ENCODE peak calls at places on chromosomes 11 and 22, in nine cellular contexts. One of them, this sample, is unnamed.

GRCh38 chr11:1354125-1354938 is 35.4 kb upstream of the BRSK2 start:
- DNase-seq in SHP77: no peak
- DNase-seq in naive thymus-derived CD4-positive, alpha-beta T cell: no peak
- DNase-seq in NB4: no peak
- DNase-seq in thoracic aorta: no peak
- DNase-seq in nephron progenitor cell: no peak
- DNase-seq in hypothalamus: no peak
- DNase-seq in C1 segment of cervical spinal cord: no peak
- DNase-seq in pulmonary artery endothelial cell: no peak
- DNase-seq in this sample: no peak

GRCh38 chr22:17387356-17387755 is 18.1 kb downstream of the CECR2 start:
- DNase-seq in pulmonary artery endothelial cell: no peak
- DNase-seq in naive thymus-derived CD4-positive, alpha-beta T cell: no peak
- DNase-seq in C1 segment of cervical spinal cord: no peak
- DNase-seq in nephron progenitor cell: no peak
- DNase-seq in thoracic aorta: no peak
- DNase-seq in hypothalamus: no peak
- DNase-seq in NB4: no peak
- DNase-seq in SHP77: no peak
- DNase-seq in this sample: no peak

GRCh38 chr11:9094420-9094819 is 3.0 kb upstream of the SCUBE2 start:
- DNase-seq in nephron progenitor cell: no peak
- DNase-seq in thoracic aorta: no peak
- DNase-seq in C1 segment of cervical spinal cord: no peak
- DNase-seq in pulmonary artery endothelial cell: no peak
- DNase-seq in NB4: no peak
- DNase-seq in SHP77: no peak
- DNase-seq in naive thymus-derived CD4-positive, alpha-beta T cell: no peak
- DNase-seq in hypothalamus: no peak
- DNase-seq in this sample: no peak

GRCh38 chr22:27959335-27960090 is 40.5 kb upstream of the PITPNB start:
- DNase-seq in hypothalamus: no peak
- DNase-seq in naive thymus-derived CD4-positive, alpha-beta T cell: no peak
- DNase-seq in thoracic aorta: no peak
- DNase-seq in nephron progenitor cell: no peak
- DNase-seq in pulmonary artery endothelial cell: peak
- DNase-seq in NB4: no peak
- DNase-seq in C1 segment of cervical spinal cord: no peak
- DNase-seq in SHP77: no peak
- DNase-seq in this sample: no peak

GRCh38 chr11:45385844-45386243 is 99.7 kb upstream of the SYT13 start:
- DNase-seq in SHP77: no peak
- DNase-seq in naive thymus-derived CD4-positive, alpha-beta T cell: no peak
- DNase-seq in nephron progenitor cell: no peak
- DNase-seq in NB4: no peak
- DNase-seq in C1 segment of cervical spinal cord: no peak
- DNase-seq in hypothalamus: no peak
- DNase-seq in thoracic aorta: no peak
- DNase-seq in pulmonary artery endothelial cell: no peak
- DNase-seq in this sample: no peak

GRCh38 chr11:121889931-121890330 is 226.1 kb downstream of the BLID start:
- DNase-seq in thoracic aorta: no peak
- DNase-seq in C1 segment of cervical spinal cord: no peak
- DNase-seq in NB4: no peak
- DNase-seq in nephron progenitor cell: no peak
- DNase-seq in naive thymus-derived CD4-positive, alpha-beta T cell: no peak
- DNase-seq in pulmonary artery endothelial cell: no peak
- DNase-seq in SHP77: no peak
- DNase-seq in hypothalamus: no peak
- DNase-seq in this sample: no peak

GRCh38 chr22:27251563-27251962 is 550.0 kb downstream of the MN1 start:
- DNase-seq in NB4: no peak
- DNase-seq in SHP77: no peak
- DNase-seq in hypothalamus: no peak
- DNase-seq in pulmonary artery endothelial cell: no peak
- DNase-seq in naive thymus-derived CD4-positive, alpha-beta T cell: no peak
- DNase-seq in nephron progenitor cell: no peak
- DNase-seq in C1 segment of cervical spinal cord: no peak
- DNase-seq in thoracic aorta: no peak
- DNase-seq in this sample: no peak

GRCh38 chr22:49567894-49568750 is 259.6 kb downstream of the BRD1 start:
- DNase-seq in pulmonary artery endothelial cell: no peak
- DNase-seq in hypothalamus: no peak
- DNase-seq in thoracic aorta: no peak
- DNase-seq in nephron progenitor cell: no peak
- DNase-seq in NB4: peak
- DNase-seq in SHP77: no peak
- DNase-seq in naive thymus-derived CD4-positive, alpha-beta T cell: no peak
- DNase-seq in C1 segment of cervical spinal cord: no peak
- DNase-seq in this sample: no peak

GRCh38 chr22:47591016-47591415 is 828.6 kb downstream of the TBC1D22A start:
- DNase-seq in thoracic aorta: no peak
- DNase-seq in NB4: no peak
- DNase-seq in naive thymus-derived CD4-positive, alpha-beta T cell: no peak
- DNase-seq in nephron progenitor cell: no peak
- DNase-seq in C1 segment of cervical spinal cord: no peak
- DNase-seq in pulmonary artery endothelial cell: no peak
- DNase-seq in SHP77: no peak
- DNase-seq in hypothalamus: no peak
- DNase-seq in this sample: no peak

GRCh38 chr11:101817536-101817935 is 97.3 kb upstream of the CEP126 start:
- DNase-seq in nephron progenitor cell: no peak
- DNase-seq in NB4: no peak
- DNase-seq in naive thymus-derived CD4-positive, alpha-beta T cell: no peak
- DNase-seq in C1 segment of cervical spinal cord: no peak
- DNase-seq in thoracic aorta: no peak
- DNase-seq in pulmonary artery endothelial cell: no peak
- DNase-seq in SHP77: no peak
- DNase-seq in hypothalamus: no peak
- DNase-seq in this sample: no peak

GRCh38 chr11:61972796-61973602 is 5.6 kb upstream of the FTH1 start:
- DNase-seq in NB4: no peak
- DNase-seq in thoracic aorta: no peak
- DNase-seq in SHP77: no peak
- DNase-seq in hypothalamus: no peak
- DNase-seq in pulmonary artery endothelial cell: no peak
- DNase-seq in nephron progenitor cell: no peak
- DNase-seq in naive thymus-derived CD4-positive, alpha-beta T cell: peak
- DNase-seq in C1 segment of cervical spinal cord: no peak
- DNase-seq in this sample: no peak

GRCh38 chr11:126914941-126915340 is 85.6 kb downstream of the KIRREL3 start:
- DNase-seq in SHP77: no peak
- DNase-seq in nephron progenitor cell: no peak
- DNase-seq in thoracic aorta: no peak
- DNase-seq in pulmonary artery endothelial cell: no peak
- DNase-seq in NB4: no peak
- DNase-seq in C1 segment of cervical spinal cord: no peak
- DNase-seq in naive thymus-derived CD4-positive, alpha-beta T cell: no peak
- DNase-seq in hypothalamus: no peak
- DNase-seq in this sample: no peak

GRCh38 chr22:26380072-26380471 is 49.0 kb upstream of the ASPHD2 start:
- DNase-seq in naive thymus-derived CD4-positive, alpha-beta T cell: no peak
- DNase-seq in SHP77: no peak
- DNase-seq in hypothalamus: no peak
- DNase-seq in nephron progenitor cell: no peak
- DNase-seq in pulmonary artery endothelial cell: no peak
- DNase-seq in NB4: no peak
- DNase-seq in thoracic aorta: no peak
- DNase-seq in C1 segment of cervical spinal cord: no peak
- DNase-seq in this sample: no peak

GRCh38 chr22:22834204-22834603 is 53.4 kb upstream of the IGLL5 start:
- DNase-seq in hypothalamus: no peak
- DNase-seq in C1 segment of cervical spinal cord: no peak
- DNase-seq in naive thymus-derived CD4-positive, alpha-beta T cell: no peak
- DNase-seq in nephron progenitor cell: no peak
- DNase-seq in NB4: no peak
- DNase-seq in pulmonary artery endothelial cell: no peak
- DNase-seq in SHP77: no peak
- DNase-seq in thoracic aorta: no peak
- DNase-seq in this sample: no peak

GRCh38 chr11:121467965-121468364 is 15.2 kb upstream of the SORL1-AS1 start:
- DNase-seq in hypothalamus: no peak
- DNase-seq in SHP77: no peak
- DNase-seq in C1 segment of cervical spinal cord: no peak
- DNase-seq in NB4: no peak
- DNase-seq in pulmonary artery endothelial cell: no peak
- DNase-seq in nephron progenitor cell: no peak
- DNase-seq in thoracic aorta: no peak
- DNase-seq in naive thymus-derived CD4-positive, alpha-beta T cell: peak
- DNase-seq in this sample: no peak

GRCh38 chr22:25388866-25389540 is 169.6 kb downstream of the CRYBB2 start:
- DNase-seq in nephron progenitor cell: no peak
- DNase-seq in pulmonary artery endothelial cell: no peak
- DNase-seq in SHP77: no peak
- DNase-seq in naive thymus-derived CD4-positive, alpha-beta T cell: no peak
- DNase-seq in thoracic aorta: no peak
- DNase-seq in hypothalamus: no peak
- DNase-seq in C1 segment of cervical spinal cord: peak
- DNase-seq in NB4: peak
- DNase-seq in this sample: no peak

GRCh38 chr11:44952500-44953260 is 2.0 kb upstream of the TP53I11 start:
- DNase-seq in C1 segment of cervical spinal cord: no peak
- DNase-seq in pulmonary artery endothelial cell: no peak
- DNase-seq in thoracic aorta: no peak
- DNase-seq in SHP77: no peak
- DNase-seq in naive thymus-derived CD4-positive, alpha-beta T cell: no peak
- DNase-seq in hypothalamus: no peak
- DNase-seq in NB4: no peak
- DNase-seq in nephron progenitor cell: no peak
- DNase-seq in this sample: no peak

GRCh38 chr22:50567721-50568252 is 5.1 kb upstream of the SYCE3 start:
- DNase-seq in hypothalamus: no peak
- DNase-seq in pulmonary artery endothelial cell: no peak
- DNase-seq in thoracic aorta: no peak
- DNase-seq in nephron progenitor cell: no peak
- DNase-seq in C1 segment of cervical spinal cord: no peak
- DNase-seq in NB4: no peak
- DNase-seq in naive thymus-derived CD4-positive, alpha-beta T cell: no peak
- DNase-seq in SHP77: no peak
- DNase-seq in this sample: no peak

GRCh38 chr22:38467904-38468760 is at the start of gene KDELR3:
- DNase-seq in C1 segment of cervical spinal cord: no peak
- DNase-seq in nephron progenitor cell: peak
- DNase-seq in naive thymus-derived CD4-positive, alpha-beta T cell: no peak
- DNase-seq in pulmonary artery endothelial cell: no peak
- DNase-seq in thoracic aorta: no peak
- DNase-seq in SHP77: no peak
- DNase-seq in hypothalamus: no peak
- DNase-seq in NB4: peak
- DNase-seq in this sample: no peak

GRCh38 chr11:119450590-119450989 is 27.6 kb upstream of the THY1 start:
- DNase-seq in C1 segment of cervical spinal cord: no peak
- DNase-seq in naive thymus-derived CD4-positive, alpha-beta T cell: no peak
- DNase-seq in NB4: no peak
- DNase-seq in pulmonary artery endothelial cell: no peak
- DNase-seq in hypothalamus: no peak
- DNase-seq in SHP77: no peak
- DNase-seq in thoracic aorta: no peak
- DNase-seq in nephron progenitor cell: no peak
- DNase-seq in this sample: no peak

GRCh38 chr22:30270841-30271240 is 4.2 kb upstream of the OSM start:
- DNase-seq in nephron progenitor cell: no peak
- DNase-seq in naive thymus-derived CD4-positive, alpha-beta T cell: no peak
- DNase-seq in thoracic aorta: no peak
- DNase-seq in hypothalamus: peak
- DNase-seq in SHP77: no peak
- DNase-seq in NB4: no peak
- DNase-seq in C1 segment of cervical spinal cord: peak
- DNase-seq in pulmonary artery endothelial cell: no peak
- DNase-seq in this sample: no peak

GRCh38 chr11:109859325-109859724 is 233.9 kb upstream of the ZC3H12C start:
- DNase-seq in thoracic aorta: no peak
- DNase-seq in SHP77: no peak
- DNase-seq in pulmonary artery endothelial cell: no peak
- DNase-seq in nephron progenitor cell: no peak
- DNase-seq in C1 segment of cervical spinal cord: no peak
- DNase-seq in hypothalamus: no peak
- DNase-seq in NB4: no peak
- DNase-seq in naive thymus-derived CD4-positive, alpha-beta T cell: no peak
- DNase-seq in this sample: no peak

GRCh38 chr22:38953577-38954413 is 3.6 kb upstream of the APOBEC3A start:
- DNase-seq in hypothalamus: no peak
- DNase-seq in nephron progenitor cell: no peak
- DNase-seq in pulmonary artery endothelial cell: no peak
- DNase-seq in NB4: peak
- DNase-seq in thoracic aorta: no peak
- DNase-seq in C1 segment of cervical spinal cord: no peak
- DNase-seq in SHP77: no peak
- DNase-seq in naive thymus-derived CD4-positive, alpha-beta T cell: no peak
- DNase-seq in this sample: no peak

GRCh38 chr11:87212891-87213290 is 175.2 kb downstream of the TMEM135 start:
- DNase-seq in thoracic aorta: no peak
- DNase-seq in NB4: no peak
- DNase-seq in hypothalamus: no peak
- DNase-seq in pulmonary artery endothelial cell: no peak
- DNase-seq in C1 segment of cervical spinal cord: no peak
- DNase-seq in naive thymus-derived CD4-positive, alpha-beta T cell: no peak
- DNase-seq in SHP77: no peak
- DNase-seq in nephron progenitor cell: no peak
- DNase-seq in this sample: no peak

GRCh38 chr22:30424471-30425326 is 869 bp upstream of the MTFP1 start:
- DNase-seq in nephron progenitor cell: no peak
- DNase-seq in SHP77: peak
- DNase-seq in hypothalamus: no peak
- DNase-seq in C1 segment of cervical spinal cord: no peak
- DNase-seq in naive thymus-derived CD4-positive, alpha-beta T cell: peak
- DNase-seq in NB4: no peak
- DNase-seq in thoracic aorta: no peak
- DNase-seq in pulmonary artery endothelial cell: no peak
- DNase-seq in this sample: no peak

GRCh38 chr11:65477271-65478029 is 21.4 kb upstream of the MALAT1 start:
- DNase-seq in hypothalamus: peak
- DNase-seq in C1 segment of cervical spinal cord: peak
- DNase-seq in thoracic aorta: peak
- DNase-seq in nephron progenitor cell: peak
- DNase-seq in SHP77: peak
- DNase-seq in NB4: peak
- DNase-seq in naive thymus-derived CD4-positive, alpha-beta T cell: peak
- DNase-seq in pulmonary artery endothelial cell: no peak
- DNase-seq in this sample: no peak

GRCh38 chr11:1483445-1483961 is 3.1 kb downstream of the MOB2 start:
- DNase-seq in NB4: no peak
- DNase-seq in nephron progenitor cell: no peak
- DNase-seq in naive thymus-derived CD4-positive, alpha-beta T cell: no peak
- DNase-seq in pulmonary artery endothelial cell: no peak
- DNase-seq in thoracic aorta: no peak
- DNase-seq in hypothalamus: no peak
- DNase-seq in C1 segment of cervical spinal cord: no peak
- DNase-seq in SHP77: no peak
- DNase-seq in this sample: no peak

GRCh38 chr11:77081976-77082836 is 15.4 kb downstream of the CAPN5 start:
- DNase-seq in NB4: no peak
- DNase-seq in C1 segment of cervical spinal cord: no peak
- DNase-seq in thoracic aorta: peak
- DNase-seq in SHP77: no peak
- DNase-seq in hypothalamus: no peak
- DNase-seq in nephron progenitor cell: no peak
- DNase-seq in pulmonary artery endothelial cell: no peak
- DNase-seq in naive thymus-derived CD4-positive, alpha-beta T cell: no peak
- DNase-seq in this sample: no peak

GRCh38 chr11:48170840-48171233 is 45.8 kb upstream of the OR4B1 start:
- DNase-seq in NB4: no peak
- DNase-seq in thoracic aorta: no peak
- DNase-seq in nephron progenitor cell: no peak
- DNase-seq in hypothalamus: no peak
- DNase-seq in naive thymus-derived CD4-positive, alpha-beta T cell: no peak
- DNase-seq in pulmonary artery endothelial cell: no peak
- DNase-seq in C1 segment of cervical spinal cord: no peak
- DNase-seq in SHP77: no peak
- DNase-seq in this sample: peak

GRCh38 chr22:33923660-33924246 is 3.5 kb upstream of the LARGE1 start:
- DNase-seq in NB4: peak
- DNase-seq in SHP77: peak
- DNase-seq in hypothalamus: no peak
- DNase-seq in thoracic aorta: peak
- DNase-seq in nephron progenitor cell: peak
- DNase-seq in naive thymus-derived CD4-positive, alpha-beta T cell: no peak
- DNase-seq in pulmonary artery endothelial cell: no peak
- DNase-seq in C1 segment of cervical spinal cord: peak
- DNase-seq in this sample: peak

GRCh38 chr11:122307480-122308085 is 191.6 kb upstream of the BLID start:
- DNase-seq in naive thymus-derived CD4-positive, alpha-beta T cell: no peak
- DNase-seq in C1 segment of cervical spinal cord: no peak
- DNase-seq in thoracic aorta: no peak
- DNase-seq in nephron progenitor cell: no peak
- DNase-seq in hypothalamus: no peak
- DNase-seq in pulmonary artery endothelial cell: no peak
- DNase-seq in SHP77: no peak
- DNase-seq in NB4: no peak
- DNase-seq in this sample: no peak

This sample was measured in HFF-Myc.